ENCODE peak calls at places on chromosomes 13 and 19, in eight cellular contexts. B is left ventricle myocardium inferior, D is GM12878, L is fibroblast of pulmonary artery, A is Peyer's patch, C is tibial nerve, N is colonic mucosa, J is MM.1S. K is an unnamed sample.

GRCh38 chr19:5319516-5319915 is 21.1 kb downstream of the PTPRS start:
- DNase-seq in B (no peak), D (no peak), L (no peak), A (no peak), C (no peak), N (no peak), J (no peak), K (no peak)

GRCh38 chr19:48348039-48348438 is 15.7 kb downstream of the TMEM143 start:
- DNase-seq in B (no peak), D (no peak), L (no peak), A (no peak), C (no peak), N (no peak), J (no peak), K (no peak)

GRCh38 chr19:19997656-19998268 is 41.5 kb downstream of the ZNF682 start:
- DNase-seq in B (peak; percentile 22), D (no peak), L (no peak), A (no peak), C (no peak), N (no peak), J (no peak), K (no peak)

GRCh38 chr13:38686635-38687245 is at the start of gene FREM2:
- DNase-seq in B (no peak), D (no peak), L (peak; percentile 9), A (peak; percentile 50), C (no peak), N (peak; percentile 79), J (peak; percentile 68), K (peak; percentile 26)

GRCh38 chr13:59877933-59878332 is 285.8 kb downstream of the DIAPH3 start:
- DNase-seq in B (no peak), D (no peak), L (no peak), A (no peak), C (no peak), N (no peak), J (no peak), K (no peak)

GRCh38 chr13:80363890-80364503 is 23.1 kb upstream of the SPRY2 start:
- DNase-seq in B (no peak), D (no peak), L (peak; percentile 64), A (no peak), C (no peak), N (no peak), J (no peak), K (no peak)

GRCh38 chr13:31200636-31200970 is 828 bp downstream of the B3GLCT start:
- DNase-seq in B (peak; percentile 40), D (no peak), L (no peak), A (peak; percentile 79), C (no peak), N (peak; percentile 54), J (peak; percentile 18), K (no peak)

GRCh38 chr19:10503002-10503789 is at the start of gene KEAP1:
- DNase-seq in B (peak; percentile 45), D (no peak), L (peak; percentile 28), A (peak; percentile 70), C (no peak), N (peak; percentile 68), J (peak; percentile 52), K (no peak)

GRCh38 chr13:110683203-110683883 is 22.6 kb downstream of the CARS2 start:
- DNase-seq in B (no peak), D (no peak), L (peak; percentile 36), A (no peak), C (no peak), N (no peak), J (no peak), K (no peak)

GRCh38 chr13:70206671-70207070 is 98.4 kb upstream of the KLHL1 start:
- DNase-seq in B (no peak), D (no peak), L (no peak), A (no peak), C (no peak), N (no peak), J (no peak), K (no peak)

GRCh38 chr13:36057041-36057440 is 74.1 kb downstream of the DCLK1 start:
- DNase-seq in B (no peak), D (no peak), L (peak; percentile 22), A (no peak), C (no peak), N (no peak), J (no peak), K (no peak)

GRCh38 chr13:83919775-83920174 is 37.5 kb upstream of the SLITRK1 start:
- DNase-seq in B (no peak), D (no peak), L (no peak), A (no peak), C (no peak), N (no peak), J (no peak), K (no peak)

GRCh38 chr19:34712606-34713261 is 21.3 kb upstream of the ZNF181 start:
- DNase-seq in B (no peak), D (peak; percentile 23), L (peak; percentile 90), A (no peak), C (peak; percentile 53), N (peak; percentile 69), J (peak; percentile 81), K (peak; percentile 57)

GRCh38 chr19:30237146-30237545 is 135.0 kb upstream of the ZNF536 start:
- DNase-seq in B (no peak), D (no peak), L (no peak), A (no peak), C (no peak), N (no peak), J (no peak), K (no peak)

GRCh38 chr19:7926727-7927604 is 1.0 kb upstream of the CTXN1 start:
- DNase-seq in B (no peak), D (no peak), L (no peak), A (no peak), C (no peak), N (no peak), J (no peak), K (no peak)

GRCh38 chr13:99067160-99067985 is 89.5 kb upstream of the DOCK9 start:
- DNase-seq in B (no peak), D (no peak), L (peak; percentile 53), A (no peak), C (no peak), N (no peak), J (no peak), K (no peak)

GRCh38 chr19:52070496-52070895 is 21.9 kb upstream of the ZNF432 start:
- DNase-seq in B (no peak), D (no peak), L (peak; percentile 60), A (no peak), C (no peak), N (no peak), J (no peak), K (no peak)

GRCh38 chr13:102394158-102395053 is 7.4 kb downstream of the FGF14 start:
- DNase-seq in B (peak; percentile 96), D (peak; percentile 47), L (peak; percentile 82), A (peak; percentile 91), C (peak; percentile 90), N (peak; percentile 94), J (peak; percentile 98), K (peak; percentile 40)

GRCh38 chr19:19039901-19040300 is 6.5 kb downstream of the ARMC6 start:
- DNase-seq in B (no peak), D (no peak), L (no peak), A (no peak), C (no peak), N (no peak), J (no peak), K (no peak)

GRCh38 chr19:40377876-40378385 is 12.1 kb downstream of the HIPK4 start:
- DNase-seq in B (no peak), D (no peak), L (no peak), A (no peak), C (no peak), N (no peak), J (no peak), K (no peak)

GRCh38 chr19:40378509-40378908 is 11.5 kb downstream of the HIPK4 start:
- DNase-seq in B (no peak), D (no peak), L (no peak), A (no peak), C (no peak), N (no peak), J (no peak), K (no peak)

GRCh38 chr19:40381321-40381720 is 8.7 kb downstream of the HIPK4 start:
- DNase-seq in B (no peak), D (no peak), L (no peak), A (no peak), C (no peak), N (no peak), J (no peak), K (no peak)

GRCh38 chr19:40379446-40380198 is 10.4 kb downstream of the HIPK4 start:
- DNase-seq in B (no peak), D (no peak), L (no peak), A (no peak), C (no peak), N (no peak), J (no peak), K (no peak)

GRCh38 chr19:40380199-40381037 is 9.6 kb downstream of the HIPK4 start:
- DNase-seq in B (no peak), D (no peak), L (no peak), A (no peak), C (no peak), N (no peak), J (no peak), K (no peak)
- H3K4me3 ChIP-seq in B (no peak overlapping the region), D (no peak overlapping the region), L (no peak overlapping the region), A (no peak overlapping the region), C (no peak overlapping the region), N (no peak overlapping the region), J (no peak overlapping the region), K (no peak overlapping the region)

GRCh38 chr13:112980441-112980840 is 11.4 kb downstream of the MCF2L start:
- DNase-seq in B (no peak), D (no peak), L (no peak), A (no peak), C (no peak), N (no peak), J (no peak), K (no peak)
- H3K4me3 ChIP-seq in B (peak overlapping the region; percentile 69), D (no peak overlapping the region), L (no peak overlapping the region), A (peak overlapping the region; percentile 25), C (peak overlapping the region; percentile 7), N (no peak overlapping the region), J (no peak overlapping the region), K (no peak overlapping the region)

GRCh38 chr13:88118952-88119351 is 447.8 kb downstream of the SLITRK5 start:
- DNase-seq in B (no peak), D (no peak), L (no peak), A (no peak), C (no peak), N (no peak), J (no peak), K (no peak)
- H3K4me3 ChIP-seq in B (no peak overlapping the region), D (no peak overlapping the region), L (no peak overlapping the region), A (no peak overlapping the region), C (no peak overlapping the region), N (no peak overlapping the region), J (no peak overlapping the region), K (no peak overlapping the region)

DNA sequence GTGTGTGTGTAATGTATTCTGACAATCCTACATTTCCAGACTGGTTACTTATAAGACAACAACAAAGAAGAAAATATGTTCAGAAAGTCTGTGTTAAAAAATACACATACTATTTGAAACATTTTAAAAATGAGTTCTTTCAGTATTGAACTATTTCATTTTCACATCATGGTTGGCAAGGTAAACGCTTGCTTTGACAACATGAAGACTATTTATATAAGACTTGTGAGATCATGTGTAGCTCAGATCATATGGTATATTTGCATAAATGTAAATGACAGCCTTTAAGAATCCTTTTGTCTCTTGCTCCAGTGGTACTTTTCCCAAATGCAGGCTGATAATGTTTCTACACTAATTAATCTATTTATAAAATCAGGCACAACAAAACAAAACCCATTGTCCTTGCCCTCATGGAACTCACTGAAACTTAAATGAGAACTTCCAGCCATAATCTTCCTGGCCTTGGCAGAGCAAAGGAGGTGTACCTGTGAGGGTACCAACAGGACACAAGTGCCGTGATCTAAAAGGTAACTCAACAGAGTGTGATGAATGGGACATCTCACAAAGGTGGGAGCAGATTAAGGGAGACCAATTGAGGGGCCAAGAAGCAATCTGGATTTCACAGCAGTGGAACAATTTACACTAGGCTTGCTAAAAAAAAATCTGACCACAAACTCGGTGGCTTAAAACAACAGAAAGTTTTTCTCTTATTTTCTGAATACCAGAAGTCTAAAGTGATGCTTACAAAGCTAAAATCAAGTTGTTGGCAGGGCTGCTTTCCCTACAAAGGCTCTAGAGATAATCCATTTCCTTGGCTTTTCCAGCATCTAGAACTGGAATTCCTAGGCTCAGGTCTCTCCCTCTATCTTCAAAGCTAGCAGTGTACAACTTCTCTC is 348.9 kb downstream of the TBC1D4 start:
- DNase-seq in B (no peak), D (no peak), L (no peak), A (no peak), C (no peak), N (no peak), J (no peak), K (no peak)
- H3K4me3 ChIP-seq in B (no peak overlapping the region), D (no peak overlapping the region), L (no peak overlapping the region), A (no peak overlapping the region), C (no peak overlapping the region), N (no peak overlapping the region), J (no peak overlapping the region), K (no peak overlapping the region)